ENCODE peak calls at places on chromosomes 11 and 22, in nine cellular contexts. Q is H1, Z is transverse colon, D is endothelial cell of umbilical vein, H is HCT116, F is spleen, B is HepG2, N is GM12878, X is breast epithelium. R is an unnamed sample.

GRCh38 chr11:821513-822371 is 3.0 kb downstream of the PNPLA2 start:
- DNase-seq in Q (no peak), Z (no peak), D (no peak), H (no peak), F (no peak), B (no peak), N (no peak), X (no peak), R (no peak)

GRCh38 chr11:128174465-128175101 is 412.8 kb downstream of the ETS1 start:
- DNase-seq in Q (no peak), Z (no peak), D (no peak), H (no peak), F (no peak), B (no peak), N (no peak), X (no peak), R (no peak)

GRCh38 chr11:103618532-103618931 is 417.9 kb upstream of the DDI1 start:
- DNase-seq in Q (no peak), Z (no peak), D (no peak), H (no peak), F (no peak), B (no peak), N (no peak), X (no peak), R (no peak)

GRCh38 chr11:118252688-118253087 is 523 bp upstream of the MPZL3 start:
- DNase-seq in Q (no peak), Z (no peak), D (no peak), H (no peak), F (no peak), B (no peak), N (no peak), X (no peak), R (no peak)

GRCh38 chr11:126113515-126113957 is 50.9 kb upstream of the CDON start:
- DNase-seq in Q (no peak), Z (peak; percentile 90), D (peak; percentile 92), H (peak; percentile 44), F (peak; percentile 59), B (peak; percentile 84), N (no peak), X (peak; percentile 89), R (peak; percentile 95)

GRCh38 chr22:46088541-46089311 is 61.6 kb upstream of the PPARA start:
- DNase-seq in Q (no peak), Z (no peak), D (peak; percentile 79), H (no peak), F (peak; percentile 82), B (no peak), N (no peak), X (no peak), R (peak; percentile 75)

GRCh38 chr11:121687961-121688566 is 235.3 kb upstream of the SORL1-AS1 start:
- DNase-seq in Q (no peak), Z (no peak), D (no peak), H (no peak), F (no peak), B (no peak), N (no peak), X (no peak), R (no peak)

GRCh38 chr11:64321533-64321932 is 3.6 kb downstream of the PRDX5 start:
- DNase-seq in Q (no peak), Z (peak; percentile 85), D (no peak), H (no peak), F (no peak), B (no peak), N (no peak), X (no peak), R (no peak)

GRCh38 chr11:114678125-114679036 is at the start of gene NXPE2:
- DNase-seq in Q (no peak), Z (peak; percentile 76), D (no peak), H (no peak), F (no peak), B (no peak), N (no peak), X (no peak), R (no peak)

GRCh38 chr11:81840375-81840774 is 893.3 kb downstream of the FAM181B start:
- DNase-seq in Q (no peak), Z (no peak), D (no peak), H (no peak), F (no peak), B (no peak), N (no peak), X (no peak), R (no peak)

GRCh38 chr11:109864161-109864661 is 229.0 kb upstream of the ZC3H12C start:
- DNase-seq in Q (no peak), Z (no peak), D (no peak), H (peak; percentile 75), F (no peak), B (no peak), N (peak; percentile 80), X (no peak), R (no peak)

GRCh38 chr11:83508804-83509203 is 222.6 kb upstream of the CCDC90B start:
- DNase-seq in Q (no peak), Z (peak; percentile 16), D (no peak), H (no peak), F (no peak), B (peak; percentile 78), N (no peak), X (no peak), R (no peak)

GRCh38 chr11:61149624-61150615 is 11.3 kb downstream of the VPS37C start:
- DNase-seq in Q (no peak), Z (peak; percentile 30), D (peak; percentile 63), H (no peak), F (peak; percentile 73), B (peak; percentile 46), N (no peak), X (no peak), R (no peak)

GRCh38 chr22:39519681-39520053 is 695 bp upstream of the ATF4 start:
- DNase-seq in Q (no peak), Z (peak; percentile 69), D (no peak), H (no peak), F (no peak), B (peak; percentile 58), N (no peak), X (no peak), R (peak; percentile 83)

GRCh38 chr11:33344611-33345010 is 87.4 kb downstream of the HIPK3 start:
- DNase-seq in Q (no peak), Z (no peak), D (no peak), H (no peak), F (no peak), B (peak; percentile 4), N (no peak), X (no peak), R (no peak)

GRCh38 chr11:94776351-94777321 is 8.5 kb downstream of the AMOTL1 start:
- DNase-seq in Q (no peak), Z (no peak), D (peak; percentile 24), H (no peak), F (no peak), B (no peak), N (no peak), X (no peak), R (no peak)

GRCh38 chr11:62464655-62465054 is 45.8 kb downstream of the SCGB1A1 start:
- DNase-seq in Q (no peak), Z (no peak), D (no peak), H (no peak), F (no peak), B (no peak), N (peak; percentile 34), X (no peak), R (no peak)

GRCh38 chr11:26319906-26320305 is 12.0 kb upstream of the ANO3 start:
- DNase-seq in Q (no peak), Z (no peak), D (no peak), H (no peak), F (no peak), B (no peak), N (no peak), X (no peak), R (no peak)

GRCh38 chr22:36155702-36156101 is 4.9 kb downstream of the APOL3 start:
- DNase-seq in Q (no peak), Z (peak; percentile 44), D (peak; percentile 62), H (no peak), F (no peak), B (peak; percentile 35), N (no peak), X (no peak), R (no peak)
- TF ChIP-seq POLR2A in Q (no peak), Z (no peak), D (no peak), H (no peak), F (no peak), B (no peak), N (no peak), X (no peak), R (peak; percentile 28)

GRCh38 chr22:20997536-20998257 is 4.2 kb downstream of the THAP7 start:
- DNase-seq in Q (no peak), Z (no peak), D (no peak), H (no peak), F (no peak), B (no peak), N (no peak), X (no peak), R (no peak)
- TF ChIP-seq POLR2AphosphoS5 in Q (no peak), Z (no peak), D (no peak), H (no peak), F (peak; percentile 32), B (no peak), N (no peak), X (no peak), R (no peak)

DNA sequence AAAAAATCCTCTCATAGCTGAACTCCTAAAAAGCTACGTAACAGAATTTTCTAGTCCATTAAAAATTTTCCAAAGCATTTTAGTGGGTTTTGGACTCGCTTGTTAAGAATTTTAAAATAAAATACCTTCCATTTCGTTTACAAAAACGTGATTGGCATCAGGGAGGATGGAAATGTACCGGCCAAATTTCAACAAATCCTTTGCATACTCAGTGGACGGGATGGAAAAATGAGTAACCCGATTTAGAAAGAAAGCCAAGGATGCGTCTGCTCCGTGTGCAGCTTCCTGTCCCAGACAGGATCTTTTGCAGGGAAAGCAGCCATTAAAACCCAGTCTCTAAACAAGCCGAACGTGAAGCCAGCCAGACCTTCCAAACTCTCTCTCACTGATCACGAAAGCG is 15.6 kb downstream of the TMEM184B start:
- DNase-seq in Q (no peak), Z (no peak), D (peak; percentile 72), H (no peak), F (no peak), B (no peak), N (no peak), X (no peak), R (no peak)
- H3K4me3 ChIP-seq in Q (no peak overlapping the region), Z (peak overlapping the region; percentile 38), D (peak overlapping the region; percentile 2), H (no peak overlapping the region), F (no peak overlapping the region), B (no peak overlapping the region), N (no peak overlapping the region), X (peak overlapping the region; percentile 22), R (no peak overlapping the region)

GRCh38 chr11:117199061-117199915 is at the start of gene TAGLN:
- DNase-seq in Q (peak; percentile 83), Z (peak; percentile 76), D (peak; percentile 37), H (no peak), F (no peak), B (peak; percentile 21), N (no peak), X (peak; percentile 77), R (no peak)
- TF ChIP-seq POLR2A in Q (peak; percentile 81), Z (peak; percentile 76), D (peak; percentile 15), H (no peak), F (no peak), B (no peak), N (no peak), X (peak; percentile 39), R (no peak)

GRCh38 chr22:41976070-41976901 is 7.0 kb downstream of the SEPTIN3 start:
- DNase-seq in Q (peak; percentile 79), Z (peak; percentile 47), D (no peak), H (no peak), F (peak; percentile 86), B (no peak), N (no peak), X (no peak), R (no peak)
- TF ChIP-seq POLR2AphosphoS5 in Q (no peak), Z (no peak), D (no peak), H (peak; percentile 32), F (no peak), B (no peak), N (no peak), X (no peak), R (no peak)

GRCh38 chr11:75966546-75967287 is 151.7 kb downstream of the UVRAG start:
- DNase-seq in Q (no peak), Z (no peak), D (peak; percentile 83), H (peak; percentile 21), F (no peak), B (no peak), N (no peak), X (no peak), R (no peak)
- H3K4me3 ChIP-seq in Q (no peak overlapping the region), Z (no peak overlapping the region), D (peak overlapping the region; percentile 1), H (no peak overlapping the region), F (no peak overlapping the region), B (no peak overlapping the region), N (no peak overlapping the region), X (no peak overlapping the region), R (no peak overlapping the region)